ENCODE peak calls at places on chromosome 6, in seven cellular contexts. One of them, this sample, is unnamed.

GRCh38 chr6:32576261-32576660 is 13.4 kb downstream of the HLA-DRB1 start:
- DNase-seq in posterior cingulate gyrus: no peak
- DNase-seq in HT1080: no peak
- DNase-seq in left ventricle myocardium inferior: no peak
- DNase-seq in SJSA1: no peak
- DNase-seq in NCI-H446 treated with DMSO at 0.1 percent for 48 hours: no peak
- DNase-seq in HFFc6: no peak
- DNase-seq in this sample: no peak

GRCh38 chr6:134588267-134588666 is 270.4 kb upstream of the SGK1 start:
- DNase-seq in posterior cingulate gyrus: no peak
- DNase-seq in HT1080: no peak
- DNase-seq in left ventricle myocardium inferior: no peak
- DNase-seq in SJSA1: no peak
- DNase-seq in NCI-H446 treated with DMSO at 0.1 percent for 48 hours: no peak
- DNase-seq in HFFc6: no peak
- DNase-seq in this sample: no peak

GRCh38 chr6:53680489-53680888 is 14.9 kb upstream of the KLHL31 start:
- DNase-seq in posterior cingulate gyrus: no peak
- DNase-seq in HT1080: no peak
- DNase-seq in left ventricle myocardium inferior: no peak
- DNase-seq in SJSA1: no peak
- DNase-seq in NCI-H446 treated with DMSO at 0.1 percent for 48 hours: no peak
- DNase-seq in HFFc6: no peak
- DNase-seq in this sample: no peak

GRCh38 chr6:90716345-90716744 is 129.5 kb upstream of the MAP3K7 start:
- DNase-seq in posterior cingulate gyrus: no peak
- DNase-seq in HT1080: no peak
- DNase-seq in left ventricle myocardium inferior: no peak
- DNase-seq in SJSA1: no peak
- DNase-seq in NCI-H446 treated with DMSO at 0.1 percent for 48 hours: peak; percentile 25
- DNase-seq in HFFc6: no peak
- DNase-seq in this sample: no peak

GRCh38 chr6:119241124-119241491 is 108.5 kb downstream of the MAN1A1 start:
- DNase-seq in posterior cingulate gyrus: no peak
- DNase-seq in HT1080: no peak
- DNase-seq in left ventricle myocardium inferior: no peak
- DNase-seq in SJSA1: no peak
- DNase-seq in NCI-H446 treated with DMSO at 0.1 percent for 48 hours: no peak
- DNase-seq in HFFc6: no peak
- DNase-seq in this sample: no peak

GRCh38 chr6:2434911-2435310 is 189.5 kb upstream of the GMDS start:
- DNase-seq in posterior cingulate gyrus: no peak
- DNase-seq in HT1080: no peak
- DNase-seq in left ventricle myocardium inferior: no peak
- DNase-seq in SJSA1: no peak
- DNase-seq in NCI-H446 treated with DMSO at 0.1 percent for 48 hours: no peak
- DNase-seq in HFFc6: no peak
- DNase-seq in this sample: no peak

GRCh38 chr6:148990427-148990826 is 243.6 kb downstream of the UST start:
- DNase-seq in posterior cingulate gyrus: no peak
- DNase-seq in HT1080: no peak
- DNase-seq in left ventricle myocardium inferior: no peak
- DNase-seq in SJSA1: no peak
- DNase-seq in NCI-H446 treated with DMSO at 0.1 percent for 48 hours: no peak
- DNase-seq in HFFc6: no peak
- DNase-seq in this sample: no peak

GRCh38 chr6:31945507-31946369 is at the start of gene CFB:
- DNase-seq in posterior cingulate gyrus: no peak
- DNase-seq in HT1080: peak; percentile 42
- DNase-seq in left ventricle myocardium inferior: peak; percentile 65
- DNase-seq in SJSA1: no peak
- DNase-seq in NCI-H446 treated with DMSO at 0.1 percent for 48 hours: no peak
- DNase-seq in HFFc6: peak; percentile 78
- DNase-seq in this sample: peak; percentile 79

GRCh38 chr6:154733610-154734379 is 579 bp downstream of the SCAF8 start:
- DNase-seq in posterior cingulate gyrus: peak; percentile 93
- DNase-seq in HT1080: peak; percentile 96
- DNase-seq in left ventricle myocardium inferior: peak; percentile 97
- DNase-seq in SJSA1: peak; percentile 98
- DNase-seq in NCI-H446 treated with DMSO at 0.1 percent for 48 hours: peak; percentile 77
- DNase-seq in HFFc6: peak; percentile 95
- DNase-seq in this sample: peak; percentile 88

GRCh38 chr6:144449911-144450690 is 165.0 kb downstream of the UTRN start:
- DNase-seq in posterior cingulate gyrus: no peak
- DNase-seq in HT1080: no peak
- DNase-seq in left ventricle myocardium inferior: no peak
- DNase-seq in SJSA1: no peak
- DNase-seq in NCI-H446 treated with DMSO at 0.1 percent for 48 hours: no peak
- DNase-seq in HFFc6: no peak
- DNase-seq in this sample: no peak

GRCh38 chr6:14001329-14002012 is 76.7 kb downstream of the RNF182 start:
- DNase-seq in posterior cingulate gyrus: no peak
- DNase-seq in HT1080: peak; percentile 100
- DNase-seq in left ventricle myocardium inferior: no peak
- DNase-seq in SJSA1: peak; percentile 93
- DNase-seq in NCI-H446 treated with DMSO at 0.1 percent for 48 hours: peak; percentile 76
- DNase-seq in HFFc6: peak; percentile 99
- DNase-seq in this sample: peak; percentile 96

GRCh38 chr6:19465760-19466159 is 371.4 kb upstream of the ID4 start:
- DNase-seq in posterior cingulate gyrus: no peak
- DNase-seq in HT1080: no peak
- DNase-seq in left ventricle myocardium inferior: no peak
- DNase-seq in SJSA1: peak; percentile 47
- DNase-seq in NCI-H446 treated with DMSO at 0.1 percent for 48 hours: peak; percentile 86
- DNase-seq in HFFc6: peak; percentile 65
- DNase-seq in this sample: no peak

GRCh38 chr6:144547409-144547808 is 262.3 kb downstream of the UTRN start:
- DNase-seq in posterior cingulate gyrus: no peak
- DNase-seq in HT1080: no peak
- DNase-seq in left ventricle myocardium inferior: no peak
- DNase-seq in SJSA1: no peak
- DNase-seq in NCI-H446 treated with DMSO at 0.1 percent for 48 hours: no peak
- DNase-seq in HFFc6: no peak
- DNase-seq in this sample: no peak

GRCh38 chr6:134787261-134787871 is 162.5 kb downstream of the ALDH8A1 start:
- DNase-seq in posterior cingulate gyrus: no peak
- DNase-seq in HT1080: peak; percentile 61
- DNase-seq in left ventricle myocardium inferior: no peak
- DNase-seq in SJSA1: no peak
- DNase-seq in NCI-H446 treated with DMSO at 0.1 percent for 48 hours: no peak
- DNase-seq in HFFc6: peak; percentile 70
- DNase-seq in this sample: no peak

GRCh38 chr6:35719830-35720733 is 16.8 kb upstream of the ARMC12 start:
- DNase-seq in posterior cingulate gyrus: no peak
- DNase-seq in HT1080: peak; percentile 24
- DNase-seq in left ventricle myocardium inferior: peak; percentile 60
- DNase-seq in SJSA1: no peak
- DNase-seq in NCI-H446 treated with DMSO at 0.1 percent for 48 hours: no peak
- DNase-seq in HFFc6: no peak
- DNase-seq in this sample: no peak

GRCh38 chr6:110399219-110400071 is 15.9 kb downstream of the DDO start:
- DNase-seq in posterior cingulate gyrus: no peak
- DNase-seq in HT1080: no peak
- DNase-seq in left ventricle myocardium inferior: no peak
- DNase-seq in SJSA1: no peak
- DNase-seq in NCI-H446 treated with DMSO at 0.1 percent for 48 hours: no peak
- DNase-seq in HFFc6: no peak
- DNase-seq in this sample: no peak

GRCh38 chr6:3965071-3965718 is 113.7 kb downstream of the FAM217A start:
- DNase-seq in posterior cingulate gyrus: no peak
- DNase-seq in HT1080: peak; percentile 66
- DNase-seq in left ventricle myocardium inferior: no peak
- DNase-seq in SJSA1: no peak
- DNase-seq in NCI-H446 treated with DMSO at 0.1 percent for 48 hours: no peak
- DNase-seq in HFFc6: no peak
- DNase-seq in this sample: no peak

GRCh38 chr6:158290659-158291058 is 21.6 kb upstream of the TULP4 start:
- DNase-seq in posterior cingulate gyrus: no peak
- DNase-seq in HT1080: no peak
- DNase-seq in left ventricle myocardium inferior: no peak
- DNase-seq in SJSA1: no peak
- DNase-seq in NCI-H446 treated with DMSO at 0.1 percent for 48 hours: no peak
- DNase-seq in HFFc6: no peak
- DNase-seq in this sample: no peak

GRCh38 chr6:111687652-111688051 is 82.0 kb upstream of the TRAF3IP2 start:
- DNase-seq in posterior cingulate gyrus: no peak
- DNase-seq in HT1080: no peak
- DNase-seq in left ventricle myocardium inferior: no peak
- DNase-seq in SJSA1: no peak
- DNase-seq in NCI-H446 treated with DMSO at 0.1 percent for 48 hours: no peak
- DNase-seq in HFFc6: no peak
- DNase-seq in this sample: no peak

GRCh38 chr6:170454512-170455285 is 98.4 kb downstream of the PSMB1 start:
- DNase-seq in posterior cingulate gyrus: no peak
- DNase-seq in HT1080: no peak
- DNase-seq in left ventricle myocardium inferior: no peak
- DNase-seq in SJSA1: no peak
- DNase-seq in NCI-H446 treated with DMSO at 0.1 percent for 48 hours: no peak
- DNase-seq in HFFc6: no peak
- DNase-seq in this sample: no peak

GRCh38 chr6:130517444-130517931 is 151.7 kb downstream of the TMEM200A start:
- DNase-seq in posterior cingulate gyrus: no peak
- DNase-seq in HT1080: peak; percentile 88
- DNase-seq in left ventricle myocardium inferior: no peak
- DNase-seq in SJSA1: no peak
- DNase-seq in NCI-H446 treated with DMSO at 0.1 percent for 48 hours: no peak
- DNase-seq in HFFc6: no peak
- DNase-seq in this sample: no peak

GRCh38 chr6:36848658-36849441 is 9.6 kb upstream of the CPNE5 start:
- DNase-seq in posterior cingulate gyrus: no peak
- DNase-seq in HT1080: no peak
- DNase-seq in left ventricle myocardium inferior: peak; percentile 77
- DNase-seq in SJSA1: no peak
- DNase-seq in NCI-H446 treated with DMSO at 0.1 percent for 48 hours: no peak
- DNase-seq in HFFc6: no peak
- DNase-seq in this sample: no peak

GRCh38 chr6:37338745-37339255 is 15.0 kb upstream of the RNF8 start:
- DNase-seq in posterior cingulate gyrus: no peak
- DNase-seq in HT1080: no peak
- DNase-seq in left ventricle myocardium inferior: no peak
- DNase-seq in SJSA1: no peak
- DNase-seq in NCI-H446 treated with DMSO at 0.1 percent for 48 hours: no peak
- DNase-seq in HFFc6: no peak
- DNase-seq in this sample: no peak

GRCh38 chr6:56714982-56715456 is 72.3 kb upstream of the DST start:
- DNase-seq in posterior cingulate gyrus: no peak
- DNase-seq in HT1080: peak; percentile 98
- DNase-seq in left ventricle myocardium inferior: no peak
- DNase-seq in SJSA1: peak; percentile 76
- DNase-seq in NCI-H446 treated with DMSO at 0.1 percent for 48 hours: peak; percentile 74
- DNase-seq in HFFc6: peak; percentile 88
- DNase-seq in this sample: peak; percentile 77

GRCh38 chr6:90362273-90362672 is 65.6 kb upstream of the BACH2 start:
- DNase-seq in posterior cingulate gyrus: no peak
- DNase-seq in HT1080: no peak
- DNase-seq in left ventricle myocardium inferior: no peak
- DNase-seq in SJSA1: no peak
- DNase-seq in NCI-H446 treated with DMSO at 0.1 percent for 48 hours: peak; percentile 89
- DNase-seq in HFFc6: no peak
- DNase-seq in this sample: no peak

GRCh38 chr6:22294301-22294700 is 2.5 kb downstream of the PRL start:
- DNase-seq in posterior cingulate gyrus: no peak
- DNase-seq in HT1080: no peak
- DNase-seq in left ventricle myocardium inferior: no peak
- DNase-seq in SJSA1: no peak
- DNase-seq in NCI-H446 treated with DMSO at 0.1 percent for 48 hours: no peak
- DNase-seq in HFFc6: no peak
- DNase-seq in this sample: no peak

GRCh38 chr6:45376310-45377040 is 1.3 kb downstream of the SUPT3H start:
- DNase-seq in posterior cingulate gyrus: no peak
- DNase-seq in HT1080: no peak
- DNase-seq in left ventricle myocardium inferior: no peak
- DNase-seq in SJSA1: no peak
- DNase-seq in NCI-H446 treated with DMSO at 0.1 percent for 48 hours: no peak
- DNase-seq in HFFc6: no peak
- DNase-seq in this sample: no peak

GRCh38 chr6:11236351-11236750 is 3.9 kb upstream of the NEDD9 start:
- DNase-seq in posterior cingulate gyrus: no peak
- DNase-seq in HT1080: no peak
- DNase-seq in left ventricle myocardium inferior: no peak
- DNase-seq in SJSA1: no peak
- DNase-seq in NCI-H446 treated with DMSO at 0.1 percent for 48 hours: no peak
- DNase-seq in HFFc6: no peak
- DNase-seq in this sample: no peak

GRCh38 chr6:91659881-91660280 is 1073.0 kb upstream of the MAP3K7 start:
- DNase-seq in posterior cingulate gyrus: no peak
- DNase-seq in HT1080: no peak
- DNase-seq in left ventricle myocardium inferior: no peak
- DNase-seq in SJSA1: no peak
- DNase-seq in NCI-H446 treated with DMSO at 0.1 percent for 48 hours: peak; percentile 67
- DNase-seq in HFFc6: no peak
- DNase-seq in this sample: no peak

GRCh38 chr6:36386495-36387439 is 702 bp downstream of the ETV7 start:
- DNase-seq in posterior cingulate gyrus: no peak
- DNase-seq in HT1080: peak; percentile 15
- DNase-seq in left ventricle myocardium inferior: no peak
- DNase-seq in SJSA1: peak; percentile 69
- DNase-seq in NCI-H446 treated with DMSO at 0.1 percent for 48 hours: no peak
- DNase-seq in HFFc6: peak; percentile 8
- DNase-seq in this sample: no peak

GRCh38 chr6:116424001-116424400 is 37.2 kb upstream of the CALHM6 start:
- DNase-seq in posterior cingulate gyrus: no peak
- DNase-seq in HT1080: peak; percentile 74
- DNase-seq in left ventricle myocardium inferior: no peak
- DNase-seq in SJSA1: no peak
- DNase-seq in NCI-H446 treated with DMSO at 0.1 percent for 48 hours: no peak
- DNase-seq in HFFc6: peak; percentile 64
- DNase-seq in this sample: no peak

GRCh38 chr6:5698318-5698717 is 308.4 kb downstream of the NRN1 start:
- DNase-seq in posterior cingulate gyrus: no peak
- DNase-seq in HT1080: no peak
- DNase-seq in left ventricle myocardium inferior: no peak
- DNase-seq in SJSA1: no peak
- DNase-seq in NCI-H446 treated with DMSO at 0.1 percent for 48 hours: no peak
- DNase-seq in HFFc6: no peak
- DNase-seq in this sample: no peak

GRCh38 chr6:154513601-154514320 is 3.3 kb upstream of the CNKSR3 start:
- DNase-seq in posterior cingulate gyrus: no peak
- DNase-seq in HT1080: no peak
- DNase-seq in left ventricle myocardium inferior: no peak
- DNase-seq in SJSA1: no peak
- DNase-seq in NCI-H446 treated with DMSO at 0.1 percent for 48 hours: no peak
- DNase-seq in HFFc6: no peak
- DNase-seq in this sample: no peak

GRCh38 chr6:45816674-45817297 is 198.9 kb downstream of the CLIC5 start:
- DNase-seq in posterior cingulate gyrus: no peak
- DNase-seq in HT1080: no peak
- DNase-seq in left ventricle myocardium inferior: no peak
- DNase-seq in SJSA1: peak; percentile 54
- DNase-seq in NCI-H446 treated with DMSO at 0.1 percent for 48 hours: no peak
- DNase-seq in HFFc6: peak; percentile 49
- DNase-seq in this sample: no peak

GRCh38 chr6:159095561-159096095 is 50.8 kb upstream of the TAGAP start:
- DNase-seq in posterior cingulate gyrus: no peak
- DNase-seq in HT1080: no peak
- DNase-seq in left ventricle myocardium inferior: no peak
- DNase-seq in SJSA1: no peak
- DNase-seq in NCI-H446 treated with DMSO at 0.1 percent for 48 hours: no peak
- DNase-seq in HFFc6: no peak
- DNase-seq in this sample: no peak

GRCh38 chr6:81515562-81516453 is 236.7 kb downstream of the TENT5A start:
- DNase-seq in posterior cingulate gyrus: no peak
- DNase-seq in HT1080: no peak
- DNase-seq in left ventricle myocardium inferior: no peak
- DNase-seq in SJSA1: no peak
- DNase-seq in NCI-H446 treated with DMSO at 0.1 percent for 48 hours: no peak
- DNase-seq in HFFc6: no peak
- DNase-seq in this sample: no peak